ENCODE peak calls at places on chromosome 22, in seven cellular contexts. A is kidney epithelial cell, E is fibroblast of mammary gland, W is lower leg skin, Z is epithelial cell of esophagus, S is GM06990, Q is GM23338. L is an unnamed sample.

GRCh38 chr22:46355369-46355995 is 20.0 kb downstream of the TRMU start:
- DNase-seq in A (no peak), W (no peak), Q (peak), S (no peak), E (peak), Z (peak), L (no peak)

GRCh38 chr22:50524664-50525103 is 714 bp downstream of the SCO2 start:
- DNase-seq in A (no peak), Q (no peak), W (no peak), E (no peak), S (no peak), Z (no peak), L (no peak)

GRCh38 chr22:46569848-46570695 is 32.7 kb upstream of the CELSR1 start:
- DNase-seq in S (no peak), A (no peak), W (peak), E (no peak), Q (no peak), Z (no peak), L (no peak)

GRCh38 chr22:17729561-17729960 is 44.7 kb downstream of the BID start:
- DNase-seq in E (no peak), Z (no peak), S (no peak), W (peak), Q (no peak), A (no peak), L (no peak)

GRCh38 chr22:46303347-46303965 is 6.8 kb downstream of the GTSE1 start:
- DNase-seq in A (peak), W (no peak), Z (peak), E (peak), Q (no peak), S (no peak), L (no peak)

GRCh38 chr22:48748860-48749554 is 1078.7 kb downstream of the BRD1 start:
- DNase-seq in A (no peak), Z (no peak), W (peak), S (no peak), E (no peak), Q (no peak), L (peak)

GRCh38 chr22:19361501-19362103 is 69.9 kb downstream of the HIRA start:
- DNase-seq in S (peak), Z (no peak), W (peak), Q (no peak), E (no peak), A (peak), L (no peak)

GRCh38 chr22:46481386-46481785 is 56.0 kb downstream of the CELSR1 start:
- DNase-seq in Z (no peak), S (no peak), A (no peak), W (no peak), Q (no peak), E (no peak), L (no peak)

GRCh38 chr22:27655582-27656185 is 145.9 kb downstream of the MN1 start:
- DNase-seq in E (no peak), W (no peak), A (no peak), Z (no peak), S (no peak), Q (no peak), L (no peak)

GRCh38 chr22:50304528-50305392 is 2.7 kb downstream of the PLXNB2 start:
- DNase-seq in W (no peak), S (no peak), E (peak), A (no peak), Q (no peak), Z (peak), L (no peak)

GRCh38 chr22:49348631-49349030 is 479.0 kb downstream of the BRD1 start:
- DNase-seq in W (no peak), E (no peak), Z (no peak), A (no peak), Q (no peak), S (no peak), L (no peak)

GRCh38 chr22:28702891-28703290 is 23.3 kb upstream of the TTC28 start:
- DNase-seq in Z (no peak), W (no peak), Q (no peak), S (no peak), A (no peak), E (no peak), L (no peak)

GRCh38 chr22:31044262-31044861 is 36.8 kb upstream of the SMTN start:
- DNase-seq in W (no peak), A (no peak), Q (no peak), E (peak), S (no peak), Z (no peak), L (no peak)

GRCh38 chr22:47129902-47130301 is 367.5 kb downstream of the TBC1D22A start:
- DNase-seq in S (no peak), A (no peak), E (no peak), W (no peak), Z (peak), Q (no peak), L (no peak)

GRCh38 chr22:39988386-39989114 is 6.2 kb upstream of the FAM83F start:
- DNase-seq in Z (peak), Q (no peak), A (no peak), E (no peak), S (no peak), W (no peak), L (peak)

GRCh38 chr22:37123649-37124048 is 14.1 kb upstream of the TMPRSS6 start:
- DNase-seq in Z (no peak), S (no peak), W (no peak), E (no peak), A (no peak), Q (no peak), L (no peak)

GRCh38 chr22:17772963-17773605 is 1.2 kb downstream of the BID start:
- DNase-seq in A (no peak), S (no peak), E (peak), Z (peak), Q (peak), W (peak), L (no peak)

GRCh38 chr22:37817705-37818311 is 5.4 kb upstream of the GALR3 start:
- DNase-seq in W (peak), S (peak), Z (peak), A (no peak), E (peak), Q (peak), L (peak)

GRCh38 chr22:44051961-44052360 is 27.9 kb downstream of the PARVB start:
- DNase-seq in W (no peak), Q (no peak), E (no peak), Z (no peak), S (no peak), A (no peak), L (no peak)

GRCh38 chr22:18111759-18112330 is 1.2 kb downstream of the TUBA8 start:
- DNase-seq in Q (no peak), Z (no peak), E (no peak), A (no peak), S (no peak), W (no peak), L (no peak)

GRCh38 chr22:45477366-45478107 is 25.1 kb upstream of the FBLN1 start:
- DNase-seq in Z (no peak), E (no peak), S (no peak), A (no peak), Q (no peak), W (no peak), L (no peak)

GRCh38 chr22:17924735-17925727 is 99.3 kb downstream of the MICAL3 start:
- DNase-seq in A (no peak), E (no peak), Z (peak), W (no peak), Q (no peak), S (no peak), L (no peak)

GRCh38 chr22:31871475-31871874 is 72.9 kb upstream of the YWHAH start:
- DNase-seq in S (no peak), E (no peak), Q (no peak), A (no peak), Z (no peak), W (no peak), L (no peak)

GRCh38 chr22:31544481-31545480 is 48.4 kb downstream of the SFI1 start:
- DNase-seq in E (peak), Q (no peak), S (no peak), W (peak), A (peak), Z (peak), L (no peak)

GRCh38 chr22:31951201-31952093 is 7.1 kb downstream of the YWHAH start:
- DNase-seq in S (no peak), Z (no peak), A (no peak), W (no peak), Q (no peak), E (no peak), L (no peak)

GRCh38 chr22:28019881-28020861 is 101.1 kb upstream of the PITPNB start:
- DNase-seq in S (peak), E (peak), Z (peak), A (no peak), Q (peak), W (peak), L (no peak)

GRCh38 chr22:42560381-42560780 is 6.6 kb downstream of the SERHL2 start:
- DNase-seq in Q (no peak), E (no peak), S (no peak), A (no peak), Z (no peak), W (no peak), L (no peak)

GRCh38 chr22:42562282-42562681 is 8.5 kb downstream of the SERHL2 start:
- DNase-seq in A (no peak), W (no peak), E (no peak), S (peak), Z (no peak), Q (peak), L (no peak)

GRCh38 chr22:42561856-42562255 is 8.1 kb downstream of the SERHL2 start:
- DNase-seq in Q (no peak), A (no peak), Z (no peak), S (no peak), E (no peak), W (no peak), L (no peak)

GRCh38 chr22:42562684-42563083 is 8.9 kb downstream of the SERHL2 start:
- DNase-seq in Q (no peak), A (no peak), E (no peak), S (no peak), Z (no peak), W (no peak), L (no peak)

DNA sequence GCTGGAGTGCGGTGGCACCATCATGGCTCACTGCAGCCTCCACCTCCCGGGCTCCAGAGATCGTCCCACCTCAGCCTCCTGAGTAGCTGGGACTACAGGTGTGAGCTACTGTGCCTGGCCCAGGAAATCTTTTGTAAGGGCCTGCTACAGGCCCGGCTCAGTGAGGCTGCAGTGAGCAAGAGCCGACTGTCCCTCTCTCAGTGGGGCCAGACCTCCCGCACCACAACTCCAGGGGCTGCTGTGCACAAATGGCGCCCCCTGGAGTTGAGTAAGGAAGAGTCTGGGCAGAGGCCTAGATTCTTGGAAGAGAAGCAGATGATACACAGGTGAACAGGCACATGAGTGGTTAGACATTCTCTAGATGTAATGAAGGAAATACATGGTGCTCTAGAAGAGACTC is 7.0 kb downstream of the SERHL2 start:
- DNase-seq in Q (peak), S (no peak), A (no peak), E (peak), W (no peak), Z (peak), L (no peak)
- TF ChIP-seq CTCF in Q (peak), S (peak), A (peak), E (peak), W (no peak), Z (peak), L (no peak)

GRCh38 chr22:29798801-29799200 is 31.6 kb downstream of the UQCR10 start:
- DNase-seq in A (no peak), Z (no peak), Q (no peak), E (no peak), S (no peak), W (no peak), L (no peak)
- H3K4me3 ChIP-seq in A (no peak), Z (no peak), Q (no peak), E (no peak), S (no peak), W (no peak), L (peak)

GRCh38 chr22:23521442-23522113 is 58.5 kb downstream of the IGLL1 start:
- DNase-seq in Q (peak), Z (peak), S (peak), E (peak), W (peak), A (peak), L (peak)
- TF ChIP-seq CTCF in Q (no peak), Z (no peak), S (no peak), E (no peak), W (no peak), A (no peak), L (no peak)

GRCh38 chr22:24335529-24335928 is 64.9 kb downstream of the SPECC1L start:
- DNase-seq in A (no peak), W (no peak), E (peak), Q (no peak), Z (no peak), S (no peak), L (no peak)

GRCh38 chr22:24331468-24332440 is 61.1 kb downstream of the SPECC1L start:
- DNase-seq in Z (no peak), Q (no peak), E (peak), A (no peak), W (no peak), S (no peak), L (no peak)

GRCh38 chr22:24329453-24329852 is 58.8 kb downstream of the SPECC1L start:
- DNase-seq in E (no peak), A (no peak), Q (no peak), Z (peak), W (no peak), S (no peak), L (no peak)

GRCh38 chr22:24330636-24331035 is 60.0 kb downstream of the SPECC1L start:
- DNase-seq in S (no peak), W (no peak), A (no peak), Z (no peak), Q (no peak), E (peak), L (no peak)

GRCh38 chr22:24333301-24333700 is 62.7 kb downstream of the SPECC1L start:
- DNase-seq in A (no peak), W (no peak), E (peak), Q (no peak), Z (peak), S (no peak), L (no peak)
- H3K4me3 ChIP-seq in A (no peak), W (no peak), E (no peak), Q (no peak), Z (no peak), S (no peak), L (no peak)

GRCh38 chr22:25141994-25142620 is 57.6 kb upstream of the CRYBB3 start:
- DNase-seq in E (no peak), S (no peak), W (no peak), Z (no peak), Q (peak), A (no peak), L (no peak)
- TF ChIP-seq CTCF in E (no peak), S (no peak), W (no peak), Z (no peak), Q (no peak), A (no peak), L (no peak)

GRCh38 chr22:41217553-41218157 is 12.5 kb downstream of the L3MBTL2 start:
- DNase-seq in Q (peak), S (no peak), Z (peak), W (peak), A (no peak), E (peak), L (no peak)

GRCh38 chr22:41215409-41215808 is 10.3 kb downstream of the L3MBTL2 start:
- DNase-seq in W (no peak), A (no peak), Z (no peak), Q (no peak), E (no peak), S (no peak), L (no peak)

GRCh38 chr22:41222846-41223507 is 17.8 kb downstream of the CHADL start:
- DNase-seq in S (no peak), W (no peak), Q (no peak), A (no peak), E (no peak), Z (no peak), L (no peak)

GRCh38 chr22:41215926-41216325 is 10.8 kb downstream of the L3MBTL2 start:
- DNase-seq in Z (no peak), W (no peak), S (no peak), Q (no peak), E (no peak), A (no peak), L (no peak)

GRCh38 chr22:41216984-41217383 is 11.9 kb downstream of the L3MBTL2 start:
- DNase-seq in Q (no peak), S (no peak), A (no peak), W (no peak), Z (peak), E (peak), L (no peak)
- H3K4me3 ChIP-seq in Q (no peak), S (no peak), A (no peak), W (no peak), Z (no peak), E (no peak), L (peak)

DNA sequence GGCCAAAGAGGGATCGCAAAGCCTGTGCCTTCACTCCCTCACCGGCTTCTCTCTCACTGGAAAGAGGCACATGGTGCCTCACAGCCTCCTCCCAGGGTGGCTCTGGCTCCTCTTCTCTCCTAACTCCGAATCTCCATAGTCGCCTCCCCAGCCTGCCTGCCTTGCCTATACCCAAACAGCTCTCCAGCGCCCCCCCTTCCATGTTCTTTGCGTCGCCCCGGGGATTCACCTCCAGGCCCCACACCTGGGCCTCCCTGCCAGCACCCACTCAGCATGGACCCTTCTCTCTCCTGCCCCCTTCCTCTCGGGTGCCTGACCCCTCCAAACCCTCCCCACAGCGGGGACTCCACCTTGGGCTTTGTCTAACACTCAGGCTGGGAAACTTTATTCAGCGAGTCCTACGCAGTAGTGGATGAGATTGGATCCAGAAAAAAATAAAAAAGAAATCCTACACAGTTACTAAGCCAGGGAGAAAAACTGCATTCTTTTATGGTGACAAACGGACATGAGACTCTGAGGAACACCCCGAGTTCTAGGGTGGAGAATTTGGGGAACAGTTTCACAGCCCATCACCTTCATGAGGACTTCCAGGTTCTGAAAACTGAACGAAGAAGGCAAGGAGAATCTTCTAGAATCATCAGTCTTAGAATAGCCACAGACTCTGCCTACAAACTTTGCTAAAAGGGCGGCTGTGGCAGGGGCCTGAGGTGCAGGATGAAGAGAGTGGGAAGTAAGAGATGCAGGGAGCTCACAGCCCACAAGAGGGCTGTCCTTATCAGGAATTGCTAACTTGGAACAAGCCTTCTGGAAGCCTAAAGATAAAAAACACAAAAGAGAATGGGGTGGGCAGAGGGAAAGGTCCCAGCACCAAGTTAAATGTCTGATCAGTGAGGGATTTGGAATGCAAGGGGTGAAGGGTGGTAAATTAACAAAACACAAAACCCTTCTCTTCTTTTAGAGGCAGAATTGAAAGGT is 5.3 kb downstream of the PPM1F start:
- DNase-seq in S (no peak), Z (peak), E (peak), W (no peak), A (no peak), Q (peak), L (no peak)
- TF ChIP-seq CTCF in S (peak), Z (peak), E (peak), W (no peak), A (peak), Q (peak), L (peak)

L was measured in coronary artery.